ENCODE peak calls at places on chromosomes 16 and 17, in nine cellular contexts. M is AG04450; Y is ascending aorta; T is T-helper 17 cell; S is CD8-positive, alpha-beta memory T cell; C is DND-41; W is mucosa of descending colon; N is prostate gland; R is A549. Q is an unnamed sample. For H3K9me3, the result is how much of the 10 kb centered on the place peaks cover.

GRCh38 chr17:74042241-74042640 is 161.2 kb upstream of the RPL38 start:
- DNase-seq in N (no peak), W (no peak), S (no peak), T (no peak), M (no peak), Y (no peak), R (no peak), C (no peak), Q (no peak)

GRCh38 chr17:42850964-42851363 is at the start of gene AOC3:
- DNase-seq in S (no peak), R (no peak), M (no peak), N (no peak), T (no peak), Y (no peak), C (no peak), W (peak), Q (no peak)

GRCh38 chr17:45225964-45226530 is 4.4 kb downstream of the FMNL1 start:
- DNase-seq in S (peak), C (peak), R (peak), N (no peak), Y (peak), M (no peak), W (peak), T (peak), Q (peak)

GRCh38 chr17:63696381-63696961 is 3.5 kb downstream of the LIMD2 start:
- DNase-seq in N (no peak), M (no peak), W (no peak), S (peak), T (no peak), Y (no peak), R (peak), C (peak), Q (no peak)

GRCh38 chr16:25027781-25028180 is 12.6 kb upstream of the ARHGAP17 start:
- DNase-seq in M (no peak), W (no peak), R (no peak), T (no peak), S (no peak), C (no peak), N (no peak), Y (no peak), Q (no peak)

GRCh38 chr16:27759947-27760844 is 210.3 kb downstream of the KATNIP start:
- DNase-seq in R (no peak), Y (no peak), W (peak), T (no peak), S (no peak), M (no peak), N (no peak), C (no peak), Q (no peak)

GRCh38 chr17:64166876-64167275 is 36.9 kb upstream of the ERN1 start:
- DNase-seq in Y (no peak), W (no peak), R (no peak), M (no peak), S (no peak), C (no peak), T (no peak), N (no peak), Q (no peak)

GRCh38 chr17:76725580-76726230 is 701 bp downstream of the JMJD6 start:
- DNase-seq in T (peak), M (no peak), S (peak), W (peak), N (peak), Y (peak), R (peak), C (peak), Q (peak)

GRCh38 chr16:47053895-47054294 is 80.4 kb upstream of the DNAJA2 start:
- DNase-seq in C (no peak), W (no peak), Y (no peak), R (no peak), T (no peak), N (no peak), S (no peak), M (no peak), Q (no peak)

GRCh38 chr17:7041607-7042506 is 2.0 kb downstream of the SLC16A11 start:
- DNase-seq in S (no peak), R (no peak), M (no peak), C (no peak), Y (no peak), T (no peak), W (peak), N (no peak), Q (peak)

GRCh38 chr16:82936941-82937551 is 310.3 kb downstream of the CDH13 start:
- DNase-seq in S (no peak), Y (no peak), M (peak), R (no peak), W (no peak), N (no peak), C (no peak), T (no peak), Q (no peak)
- H3K9me3 ChIP-seq in S (under half), Y (under half), M (under half), R (under half), W (under half), N (under half), C (under half), T (under half), Q (under half)

GRCh38 chr17:49616086-49616485 is 40.4 kb downstream of the NXPH3 start:
- DNase-seq in T (no peak), Y (no peak), C (no peak), R (peak), N (no peak), W (no peak), M (no peak), S (no peak), Q (no peak)
- H3K9me3 ChIP-seq in T (under half), Y (under half), C (under half), R (under half), N (under half), W (under half), M (under half), S (under half), Q (under half)

GRCh38 chr16:15141586-15141985 is 47.5 kb upstream of the RRN3 start:
- DNase-seq in N (no peak), W (no peak), C (no peak), R (no peak), S (no peak), Y (no peak), M (no peak), T (no peak), Q (no peak)
- H3K9me3 ChIP-seq in N (under half), W (under half), C (under half), R (under half), S (under half), Y (under half), M (under half), T (under half), Q (under half)

GRCh38 chr17:12898110-12898509 is 108.8 kb downstream of the ARHGAP44 start:
- DNase-seq in M (no peak), N (no peak), Y (no peak), R (no peak), C (no peak), W (no peak), T (no peak), S (no peak), Q (no peak)

GRCh38 chr17:12899604-12900003 is 110.3 kb downstream of the ARHGAP44 start:
- DNase-seq in S (no peak), C (no peak), Y (no peak), N (no peak), T (no peak), M (no peak), R (no peak), W (no peak), Q (no peak)

GRCh38 chr17:12902046-12902445 is 112.7 kb downstream of the ARHGAP44 start:
- DNase-seq in S (no peak), M (no peak), W (no peak), Y (no peak), R (no peak), N (no peak), C (no peak), T (no peak), Q (no peak)

GRCh38 chr17:12900474-12900873 is 111.2 kb downstream of the ARHGAP44 start:
- DNase-seq in R (no peak), W (no peak), T (no peak), Y (no peak), N (peak), M (no peak), C (no peak), S (no peak), Q (no peak)

DNA sequence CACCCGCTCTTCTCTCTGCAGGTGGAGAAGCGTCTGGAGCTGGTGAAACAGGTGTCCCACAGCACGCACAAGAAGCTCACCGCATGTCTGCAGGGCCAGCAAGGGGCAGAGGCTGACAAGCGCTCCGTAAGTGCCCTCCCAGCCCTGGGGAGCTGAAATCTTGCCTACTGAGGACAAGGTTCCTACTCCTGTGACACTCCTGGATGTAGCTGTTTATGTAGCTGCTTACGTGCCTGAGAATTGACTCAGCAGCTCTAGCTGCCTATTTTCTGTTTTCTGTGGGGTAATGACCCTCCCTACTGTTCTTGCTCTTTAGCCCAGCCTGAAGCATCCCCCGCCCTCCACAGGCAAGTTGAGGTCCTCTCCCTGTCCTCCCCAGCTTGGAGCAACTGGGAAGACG is 107.1 kb downstream of the ARHGAP44 start:
- DNase-seq in Y (no peak), M (no peak), S (no peak), W (no peak), C (no peak), R (no peak), N (no peak), T (no peak), Q (no peak)
- H3K9me3 ChIP-seq in Y (under half), M (under half), S (under half), W (under half), C (under half), R (under half), N (under half), T (under half), Q (under half)

GRCh38 chr17:920190-920589 is 59.4 kb downstream of the NXN start:
- DNase-seq in N (no peak), T (no peak), S (no peak), M (no peak), Y (no peak), R (no peak), W (peak), C (no peak), Q (no peak)

GRCh38 chr17:924711-925480 is 54.7 kb downstream of the NXN start:
- DNase-seq in T (no peak), S (no peak), R (no peak), M (no peak), W (no peak), N (peak), C (no peak), Y (no peak), Q (no peak)

GRCh38 chr17:918102-918740 is 61.4 kb downstream of the NXN start:
- DNase-seq in T (no peak), S (no peak), C (no peak), M (no peak), R (no peak), Y (no peak), N (no peak), W (peak), Q (no peak)

GRCh38 chr17:923633-924032 is 55.9 kb downstream of the NXN start:
- DNase-seq in Y (no peak), S (no peak), R (no peak), T (no peak), N (no peak), C (no peak), W (no peak), M (no peak), Q (no peak)

GRCh38 chr17:921161-921560 is 58.4 kb downstream of the NXN start:
- DNase-seq in T (no peak), Y (no peak), R (no peak), S (no peak), C (no peak), N (peak), M (no peak), W (peak), Q (no peak)
- H3K9me3 ChIP-seq in T (under half), Y (under half), R (under half), S (under half), C (under half), N (under half), M (under half), W (under half), Q (under half)

DNA sequence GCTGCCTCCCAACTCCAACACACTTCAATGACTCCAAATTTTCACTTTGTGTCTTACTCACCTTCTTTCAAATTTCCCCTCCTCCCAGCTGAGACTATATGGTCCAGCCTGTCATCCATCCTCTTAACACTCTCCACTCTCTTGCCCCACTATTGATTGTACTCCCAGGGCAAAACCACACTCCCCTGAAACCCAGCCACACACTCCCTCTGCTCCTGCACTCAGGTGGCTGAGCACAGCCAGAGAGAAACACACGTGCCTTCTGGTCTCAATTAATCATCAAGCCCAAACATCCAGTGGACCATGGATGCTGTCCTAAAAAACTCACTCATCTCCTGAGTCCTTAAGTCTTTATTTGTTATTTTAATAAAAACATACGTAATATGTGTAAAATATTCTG is 1026.4 kb downstream of the KCNJ18 start:
- DNase-seq in M (no peak), T (no peak), Y (no peak), N (no peak), S (no peak), R (no peak), C (no peak), W (no peak), Q (no peak)
- H3K9me3 ChIP-seq in M (under half), T (under half), Y (under half), N (under half), S (under half), R (under half), C (under half), W (half or more), Q (under half)

GRCh38 chr17:68732301-68732749 is 131.2 kb upstream of the FAM20A start:
- DNase-seq in S (no peak), N (no peak), M (no peak), Y (no peak), C (no peak), T (no peak), R (no peak), W (no peak), Q (no peak)

GRCh38 chr17:68734911-68735310 is 133.7 kb upstream of the FAM20A start:
- DNase-seq in S (no peak), Y (no peak), C (no peak), R (no peak), T (no peak), W (no peak), M (no peak), N (no peak), Q (no peak)

GRCh38 chr17:68733241-68734176 is 132.3 kb upstream of the FAM20A start:
- DNase-seq in S (no peak), C (no peak), M (peak), R (no peak), Y (no peak), T (no peak), W (no peak), N (no peak), Q (no peak)

GRCh38 chr17:68731465-68731864 is 130.3 kb upstream of the FAM20A start:
- DNase-seq in R (no peak), N (no peak), W (no peak), C (no peak), S (no peak), Y (no peak), T (no peak), M (no peak), Q (no peak)

GRCh38 chr17:68734202-68734825 is 133.1 kb upstream of the FAM20A start:
- DNase-seq in S (no peak), W (no peak), Y (no peak), T (no peak), N (no peak), R (no peak), C (no peak), M (no peak), Q (no peak)
- H3K9me3 ChIP-seq in S (under half), W (under half), Y (under half), T (under half), N (under half), R (under half), C (under half), M (under half), Q (under half)

GRCh38 chr17:71727723-71728122 is 393.1 kb upstream of the SOX9 start:
- DNase-seq in R (no peak), S (no peak), C (no peak), Y (no peak), N (no peak), M (no peak), T (no peak), W (no peak), Q (no peak)

GRCh38 chr17:71724339-71724738 is 396.5 kb upstream of the SOX9 start:
- DNase-seq in M (no peak), T (no peak), N (no peak), S (no peak), W (no peak), C (no peak), R (no peak), Y (no peak), Q (no peak)

GRCh38 chr17:71727292-71727691 is 393.5 kb upstream of the SOX9 start:
- DNase-seq in C (no peak), W (no peak), Y (no peak), R (no peak), T (no peak), M (no peak), S (no peak), N (no peak), Q (no peak)

GRCh38 chr17:71726320-71726719 is 394.5 kb upstream of the SOX9 start:
- DNase-seq in M (no peak), N (no peak), T (no peak), C (no peak), W (no peak), R (no peak), Y (no peak), S (no peak), Q (no peak)
- H3K9me3 ChIP-seq in M (under half), N (under half), T (under half), C (under half), W (under half), R (under half), Y (under half), S (under half), Q (under half)

GRCh38 chr17:53344778-53345177 is 477.9 kb upstream of the KIF2B start:
- DNase-seq in S (no peak), W (no peak), C (no peak), M (no peak), T (no peak), Y (no peak), R (no peak), N (no peak), Q (no peak)
- H3K9me3 ChIP-seq in S (under half), W (under half), C (under half), M (under half), T (under half), Y (under half), R (under half), N (under half), Q (under half)